ENCODE peak calls at places on chromosomes 4 and X, in nine cellular contexts. One of them, this sample, is unnamed.

GRCh38 chr4:13793020-13793710 is 165.6 kb upstream of the BOD1L1 start:
- DNase-seq in MM.1S: peak
- DNase-seq in OCI-LY7: no peak
- DNase-seq in RWPE1: no peak
- DNase-seq in AG09319: no peak
- DNase-seq in heart right ventricle: no peak
- DNase-seq in fibroblast of pulmonary artery: peak
- DNase-seq in heart left ventricle: no peak
- DNase-seq in HFF-Myc: no peak
- DNase-seq in this sample: no peak

GRCh38 chr4:186740822-186741221 is 17.2 kb upstream of the FAT1 start:
- DNase-seq in heart right ventricle: no peak
- DNase-seq in AG09319: no peak
- DNase-seq in heart left ventricle: no peak
- DNase-seq in OCI-LY7: no peak
- DNase-seq in RWPE1: no peak
- DNase-seq in HFF-Myc: no peak
- DNase-seq in fibroblast of pulmonary artery: no peak
- DNase-seq in MM.1S: no peak
- DNase-seq in this sample: no peak

GRCh38 chr4:4558881-4559280 is 17.0 kb upstream of the STX18 start:
- DNase-seq in fibroblast of pulmonary artery: no peak
- DNase-seq in OCI-LY7: no peak
- DNase-seq in RWPE1: no peak
- DNase-seq in AG09319: no peak
- DNase-seq in HFF-Myc: no peak
- DNase-seq in heart right ventricle: no peak
- DNase-seq in heart left ventricle: no peak
- DNase-seq in MM.1S: no peak
- DNase-seq in this sample: no peak

GRCh38 chrX:18702362-18703195 is 4.9 kb upstream of the PPEF1 start:
- DNase-seq in fibroblast of pulmonary artery: peak
- DNase-seq in RWPE1: peak
- DNase-seq in OCI-LY7: no peak
- DNase-seq in AG09319: peak
- DNase-seq in HFF-Myc: peak
- DNase-seq in MM.1S: no peak
- DNase-seq in heart right ventricle: no peak
- DNase-seq in heart left ventricle: no peak
- DNase-seq in this sample: peak

GRCh38 chr4:114263233-114263632 is 283.8 kb upstream of the ARSJ start:
- DNase-seq in heart left ventricle: no peak
- DNase-seq in AG09319: no peak
- DNase-seq in HFF-Myc: peak
- DNase-seq in MM.1S: no peak
- DNase-seq in RWPE1: peak
- DNase-seq in heart right ventricle: no peak
- DNase-seq in OCI-LY7: no peak
- DNase-seq in fibroblast of pulmonary artery: peak
- DNase-seq in this sample: peak

GRCh38 chr4:119227690-119228089 is 15.2 kb downstream of the USP53 start:
- DNase-seq in heart right ventricle: no peak
- DNase-seq in HFF-Myc: no peak
- DNase-seq in RWPE1: no peak
- DNase-seq in MM.1S: no peak
- DNase-seq in heart left ventricle: no peak
- DNase-seq in OCI-LY7: no peak
- DNase-seq in fibroblast of pulmonary artery: peak
- DNase-seq in AG09319: no peak
- DNase-seq in this sample: no peak

GRCh38 chr4:94519925-94520789 is 68.4 kb downstream of the PDLIM5 start:
- DNase-seq in OCI-LY7: no peak
- DNase-seq in MM.1S: no peak
- DNase-seq in heart left ventricle: no peak
- DNase-seq in HFF-Myc: no peak
- DNase-seq in fibroblast of pulmonary artery: no peak
- DNase-seq in RWPE1: no peak
- DNase-seq in heart right ventricle: no peak
- DNase-seq in AG09319: no peak
- DNase-seq in this sample: no peak

GRCh38 chrX:39451061-39451460 is 646.7 kb downstream of the BCOR start:
- DNase-seq in HFF-Myc: no peak
- DNase-seq in AG09319: no peak
- DNase-seq in fibroblast of pulmonary artery: no peak
- DNase-seq in heart left ventricle: no peak
- DNase-seq in heart right ventricle: no peak
- DNase-seq in MM.1S: no peak
- DNase-seq in RWPE1: no peak
- DNase-seq in OCI-LY7: no peak
- DNase-seq in this sample: no peak

GRCh38 chr4:43251760-43252317 is 359.3 kb downstream of the GRXCR1 start:
- DNase-seq in RWPE1: no peak
- DNase-seq in HFF-Myc: no peak
- DNase-seq in OCI-LY7: no peak
- DNase-seq in fibroblast of pulmonary artery: peak
- DNase-seq in heart right ventricle: no peak
- DNase-seq in MM.1S: no peak
- DNase-seq in AG09319: no peak
- DNase-seq in heart left ventricle: no peak
- DNase-seq in this sample: peak

GRCh38 chr4:89836031-89836777 is 757 bp downstream of the SNCA start:
- DNase-seq in fibroblast of pulmonary artery: no peak
- DNase-seq in HFF-Myc: no peak
- DNase-seq in heart right ventricle: no peak
- DNase-seq in MM.1S: no peak
- DNase-seq in OCI-LY7: no peak
- DNase-seq in heart left ventricle: no peak
- DNase-seq in AG09319: no peak
- DNase-seq in RWPE1: no peak
- DNase-seq in this sample: peak

DNA sequence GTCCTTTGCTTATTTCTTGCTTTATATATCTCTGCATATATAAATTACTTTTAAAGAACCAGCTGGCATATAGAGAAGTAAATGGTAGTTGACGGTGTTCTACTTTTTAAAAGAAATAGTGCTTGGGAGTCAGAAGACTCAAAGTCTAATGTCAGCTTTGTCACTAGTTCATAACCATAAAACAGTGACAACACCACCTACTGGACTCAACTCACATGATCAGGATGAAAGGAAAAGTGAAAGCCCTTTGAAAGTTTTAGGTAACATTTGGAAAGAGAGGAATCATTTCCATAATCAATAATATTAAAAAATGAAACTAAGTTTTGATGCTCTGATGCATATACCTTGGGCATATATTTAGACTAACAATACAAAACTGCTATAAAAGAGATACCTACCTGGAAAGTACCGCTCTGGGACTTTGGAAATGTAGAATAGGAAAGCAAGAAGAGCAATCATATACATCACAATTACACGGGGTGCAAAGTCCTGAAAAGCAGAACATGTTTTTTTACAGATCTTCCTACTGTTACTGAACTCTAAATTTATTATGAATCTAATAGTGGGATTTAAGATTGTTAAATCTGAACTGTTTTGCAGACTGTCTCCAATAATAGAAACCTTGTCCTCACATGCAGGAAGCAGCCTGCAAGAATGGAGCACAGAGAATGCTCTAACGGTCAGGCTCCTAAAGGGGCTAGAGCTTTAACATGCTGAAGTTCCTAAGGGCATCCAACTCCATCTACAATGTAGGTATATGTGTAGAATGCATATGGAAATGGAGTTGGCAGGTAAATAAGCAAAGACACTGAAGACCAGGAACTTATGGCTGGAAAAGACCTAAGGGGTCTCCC is 15.6 kb downstream of the PAQR3 start:
- DNase-seq in fibroblast of pulmonary artery: peak
- DNase-seq in HFF-Myc: no peak
- DNase-seq in heart left ventricle: no peak
- DNase-seq in AG09319: no peak
- DNase-seq in RWPE1: no peak
- DNase-seq in heart right ventricle: no peak
- DNase-seq in OCI-LY7: peak
- DNase-seq in MM.1S: no peak
- DNase-seq in this sample: no peak
- TF ChIP-seq CTCF in fibroblast of pulmonary artery: peak
- TF ChIP-seq CTCF in HFF-Myc: no peak
- TF ChIP-seq CTCF in heart left ventricle: no peak
- TF ChIP-seq CTCF in AG09319: no peak
- TF ChIP-seq CTCF in RWPE1: no peak
- TF ChIP-seq CTCF in heart right ventricle: no peak
- TF ChIP-seq CTCF in OCI-LY7: peak
- TF ChIP-seq CTCF in MM.1S: peak
- TF ChIP-seq CTCF in this sample: no peak

GRCh38 chr4:152267811-152268210 is 268.1 kb downstream of the FBXW7 start:
- DNase-seq in HFF-Myc: no peak
- DNase-seq in RWPE1: no peak
- DNase-seq in AG09319: no peak
- DNase-seq in OCI-LY7: no peak
- DNase-seq in MM.1S: no peak
- DNase-seq in fibroblast of pulmonary artery: no peak
- DNase-seq in heart left ventricle: no peak
- DNase-seq in heart right ventricle: no peak
- DNase-seq in this sample: no peak

GRCh38 chr4:152264106-152264505 is 271.8 kb downstream of the FBXW7 start:
- DNase-seq in HFF-Myc: no peak
- DNase-seq in AG09319: no peak
- DNase-seq in heart left ventricle: no peak
- DNase-seq in MM.1S: no peak
- DNase-seq in RWPE1: no peak
- DNase-seq in OCI-LY7: no peak
- DNase-seq in fibroblast of pulmonary artery: no peak
- DNase-seq in heart right ventricle: no peak
- DNase-seq in this sample: no peak

GRCh38 chr4:152266831-152267480 is 268.9 kb downstream of the FBXW7 start:
- DNase-seq in heart right ventricle: no peak
- DNase-seq in HFF-Myc: no peak
- DNase-seq in RWPE1: no peak
- DNase-seq in heart left ventricle: no peak
- DNase-seq in AG09319: no peak
- DNase-seq in MM.1S: no peak
- DNase-seq in OCI-LY7: no peak
- DNase-seq in fibroblast of pulmonary artery: no peak
- DNase-seq in this sample: no peak

GRCh38 chr4:152269448-152270191 is 266.3 kb downstream of the FBXW7 start:
- DNase-seq in RWPE1: no peak
- DNase-seq in heart left ventricle: no peak
- DNase-seq in OCI-LY7: no peak
- DNase-seq in HFF-Myc: no peak
- DNase-seq in heart right ventricle: no peak
- DNase-seq in MM.1S: no peak
- DNase-seq in fibroblast of pulmonary artery: no peak
- DNase-seq in AG09319: no peak
- DNase-seq in this sample: no peak

GRCh38 chr4:152265149-152265621 is 270.7 kb downstream of the FBXW7 start:
- DNase-seq in heart right ventricle: no peak
- DNase-seq in fibroblast of pulmonary artery: peak
- DNase-seq in HFF-Myc: no peak
- DNase-seq in OCI-LY7: no peak
- DNase-seq in AG09319: no peak
- DNase-seq in heart left ventricle: no peak
- DNase-seq in RWPE1: peak
- DNase-seq in MM.1S: no peak
- DNase-seq in this sample: peak
- TF ChIP-seq CTCF in heart right ventricle: no peak
- TF ChIP-seq CTCF in fibroblast of pulmonary artery: no peak
- TF ChIP-seq CTCF in HFF-Myc: no peak
- TF ChIP-seq CTCF in OCI-LY7: no peak
- TF ChIP-seq CTCF in AG09319: no peak
- TF ChIP-seq CTCF in heart left ventricle: no peak
- TF ChIP-seq CTCF in RWPE1: no peak
- TF ChIP-seq CTCF in MM.1S: no peak
- TF ChIP-seq CTCF in this sample: no peak

GRCh38 chr4:101346562-101347266 is 612 bp downstream of the PPP3CA start:
- DNase-seq in heart left ventricle: peak
- DNase-seq in MM.1S: peak
- DNase-seq in fibroblast of pulmonary artery: peak
- DNase-seq in OCI-LY7: peak
- DNase-seq in RWPE1: peak
- DNase-seq in AG09319: no peak
- DNase-seq in heart right ventricle: peak
- DNase-seq in HFF-Myc: no peak
- DNase-seq in this sample: peak

GRCh38 chr4:101347267-101347556 is at the start of gene PPP3CA:
- DNase-seq in HFF-Myc: no peak
- DNase-seq in MM.1S: no peak
- DNase-seq in AG09319: no peak
- DNase-seq in heart left ventricle: no peak
- DNase-seq in RWPE1: no peak
- DNase-seq in heart right ventricle: no peak
- DNase-seq in fibroblast of pulmonary artery: no peak
- DNase-seq in OCI-LY7: no peak
- DNase-seq in this sample: no peak

GRCh38 chr4:101348367-101348827 is 1.1 kb upstream of the PPP3CA start:
- DNase-seq in OCI-LY7: no peak
- DNase-seq in MM.1S: no peak
- DNase-seq in fibroblast of pulmonary artery: no peak
- DNase-seq in RWPE1: no peak
- DNase-seq in AG09319: no peak
- DNase-seq in heart left ventricle: no peak
- DNase-seq in HFF-Myc: no peak
- DNase-seq in heart right ventricle: peak
- DNase-seq in this sample: peak

GRCh38 chr4:101346312-101346561 is 1.1 kb downstream of the PPP3CA start:
- DNase-seq in HFF-Myc: no peak
- DNase-seq in heart right ventricle: peak
- DNase-seq in MM.1S: no peak
- DNase-seq in RWPE1: no peak
- DNase-seq in AG09319: no peak
- DNase-seq in fibroblast of pulmonary artery: no peak
- DNase-seq in OCI-LY7: peak
- DNase-seq in heart left ventricle: no peak
- DNase-seq in this sample: no peak

GRCh38 chr4:101347557-101348366 is 436 bp upstream of the PPP3CA start:
- DNase-seq in HFF-Myc: peak
- DNase-seq in heart left ventricle: peak
- DNase-seq in MM.1S: peak
- DNase-seq in OCI-LY7: peak
- DNase-seq in RWPE1: peak
- DNase-seq in fibroblast of pulmonary artery: peak
- DNase-seq in heart right ventricle: peak
- DNase-seq in AG09319: peak
- DNase-seq in this sample: peak
- TF ChIP-seq CTCF in HFF-Myc: no peak
- TF ChIP-seq CTCF in heart left ventricle: peak
- TF ChIP-seq CTCF in MM.1S: no peak
- TF ChIP-seq CTCF in OCI-LY7: peak
- TF ChIP-seq CTCF in RWPE1: no peak
- TF ChIP-seq CTCF in fibroblast of pulmonary artery: peak
- TF ChIP-seq CTCF in heart right ventricle: no peak
- TF ChIP-seq CTCF in AG09319: peak
- TF ChIP-seq CTCF in this sample: no peak

DNA sequence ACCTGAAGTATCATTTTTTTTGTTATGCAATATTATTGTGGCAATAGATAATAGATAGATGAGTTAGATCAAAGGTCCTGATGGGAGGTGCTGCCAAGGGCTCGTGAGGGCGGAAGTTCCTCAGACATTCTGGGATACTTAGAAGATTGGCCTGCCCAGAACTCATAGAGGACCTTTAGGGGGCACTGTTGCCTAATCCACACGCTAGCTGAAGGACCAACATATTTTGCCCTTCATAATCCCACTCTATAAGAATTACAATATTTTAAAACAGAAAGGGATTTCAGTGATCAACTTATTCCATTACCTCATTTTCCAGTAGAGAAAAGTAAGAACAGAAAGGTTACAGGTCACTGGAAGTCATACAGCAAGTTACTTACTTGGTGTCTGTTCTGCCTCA is 22.9 kb upstream of the COX7B2 start:
- DNase-seq in fibroblast of pulmonary artery: peak
- DNase-seq in heart left ventricle: no peak
- DNase-seq in OCI-LY7: peak
- DNase-seq in MM.1S: peak
- DNase-seq in AG09319: no peak
- DNase-seq in RWPE1: no peak
- DNase-seq in heart right ventricle: peak
- DNase-seq in HFF-Myc: peak
- DNase-seq in this sample: peak
- TF ChIP-seq CTCF in fibroblast of pulmonary artery: peak
- TF ChIP-seq CTCF in heart left ventricle: peak
- TF ChIP-seq CTCF in OCI-LY7: peak
- TF ChIP-seq CTCF in MM.1S: peak
- TF ChIP-seq CTCF in AG09319: peak
- TF ChIP-seq CTCF in RWPE1: no peak
- TF ChIP-seq CTCF in heart right ventricle: peak
- TF ChIP-seq CTCF in HFF-Myc: peak
- TF ChIP-seq CTCF in this sample: peak

This sample was measured in MCF 10A.